ENCODE peak calls at places on chromosomes 2 and 18, in four cellular contexts. Z is neuronal stem cell, U is DND-41, W is transverse colon. G is an unnamed sample. For H3K4me1, the result is how much of the 10 kb centered on the place peaks cover.

GRCh38 chr18:46506974-46507373 is 150.0 kb downstream of the LOXHD1 start:
- DNase-seq in U (no peak), W (no peak), Z (no peak), G (no peak)

GRCh38 chr18:63590966-63591695 is 4.0 kb downstream of the SERPINB13 start:
- DNase-seq in U (no peak), Z (no peak), W (no peak), G (no peak)

GRCh38 chr2:133862400-133862977 is 294.2 kb upstream of the NCKAP5 start:
- DNase-seq in W (no peak), Z (no peak), U (no peak), G (no peak)

GRCh38 chr2:113791697-113792590 is 35.5 kb upstream of the SLC35F5 start:
- DNase-seq in Z (no peak), U (no peak), W (no peak), G (no peak)

GRCh38 chr2:5985551-5986229 is 293.5 kb downstream of the SOX11 start:
- DNase-seq in W (no peak), U (no peak), Z (peak), G (no peak)

GRCh38 chr2:203692039-203692710 is 14.3 kb upstream of the CD28 start:
- DNase-seq in Z (no peak), U (no peak), W (no peak), G (no peak)

GRCh38 chr2:46939596-46940359 is 24.2 kb upstream of the MCFD2 start:
- DNase-seq in W (no peak), U (peak), Z (no peak), G (no peak)

GRCh38 chr2:111250448-111251030 is 129.8 kb downstream of the BCL2L11 start:
- DNase-seq in U (no peak), W (no peak), Z (no peak), G (no peak)

DNA sequence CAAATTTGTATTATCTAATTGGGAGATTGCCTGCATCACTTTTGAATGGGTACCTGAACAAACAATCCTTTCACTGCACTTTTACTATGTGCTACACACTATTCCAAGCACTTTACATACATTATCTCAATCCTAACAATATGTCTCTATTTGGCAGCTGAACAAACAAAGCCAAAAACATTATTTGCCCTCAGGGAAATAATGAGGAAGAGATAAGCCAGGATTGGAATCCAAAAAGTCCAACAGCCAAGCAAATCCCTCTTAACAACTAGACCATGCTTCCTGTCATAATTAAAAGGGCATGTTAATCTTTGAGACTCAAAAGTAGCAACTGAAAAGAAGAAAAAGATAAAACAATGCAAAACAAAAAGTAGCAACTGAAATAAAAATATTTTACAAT is 32.1 kb downstream of the RPRD1A start:
- DNase-seq in U (no peak), Z (no peak), W (no peak), G (no peak)
- H3K27ac ChIP-seq in U (no peak), Z (no peak), W (no peak), G (no peak)

GRCh38 chr2:191618789-191619185 is 59.1 kb upstream of the NABP1 start:
- DNase-seq in Z (no peak), W (no peak), U (no peak), G (no peak)
- H3K4me1 ChIP-seq in Z (under half), W (under half), U (under half), G (half or more)

GRCh38 chr2:949894-950626 is 589 bp upstream of the SNTG2 start:
- DNase-seq in U (peak), W (no peak), Z (no peak), G (no peak)

GRCh38 chr2:946073-947005 is 4.3 kb upstream of the SNTG2 start:
- DNase-seq in U (peak), Z (no peak), W (no peak), G (no peak)

GRCh38 chr2:950627-950992 is at the start of gene SNTG2:
- DNase-seq in W (peak), Z (peak), U (peak), G (peak)

GRCh38 chr2:951224-952006 is 766 bp downstream of the SNTG2 start:
- DNase-seq in Z (no peak), W (no peak), U (peak), G (no peak)

DNA sequence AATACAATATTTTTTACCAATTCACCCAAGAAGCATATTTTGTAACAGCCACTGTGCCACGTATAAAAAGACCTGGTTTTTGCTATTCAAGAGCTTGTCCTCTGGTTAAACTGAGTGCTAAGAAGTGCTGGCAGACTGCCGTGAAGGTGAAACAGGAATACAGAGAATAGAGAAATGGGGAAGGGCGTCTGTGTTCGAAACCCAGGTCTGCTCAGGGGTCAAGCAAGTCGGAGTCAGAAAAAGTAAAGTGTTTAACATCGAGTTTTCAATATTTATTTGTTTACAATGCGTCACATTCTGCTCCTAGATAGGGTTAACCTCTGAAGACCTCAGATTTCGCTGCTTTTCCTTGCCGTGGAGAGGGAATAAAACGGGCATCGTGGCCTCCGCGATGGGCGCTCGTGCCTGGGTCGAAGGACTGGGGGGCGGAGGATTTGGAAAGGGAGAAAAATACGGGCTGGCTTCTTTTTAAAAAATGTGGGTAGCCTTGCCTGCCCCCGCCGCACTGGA is 1.2 kb upstream of the SNTG2 start:
- DNase-seq in W (no peak), Z (no peak), U (no peak), G (no peak)
- H3K27ac ChIP-seq in W (no peak), Z (no peak), U (peak), G (no peak)

GRCh38 chr2:67974564-67975430 is 88.0 kb downstream of the C1D start:
- DNase-seq in Z (no peak), U (no peak), W (peak), G (no peak)

GRCh38 chr2:67982956-67983355 is 79.8 kb downstream of the C1D start:
- DNase-seq in W (no peak), Z (no peak), U (no peak), G (no peak)

GRCh38 chr2:67977464-67977863 is 85.3 kb downstream of the C1D start:
- DNase-seq in W (no peak), Z (no peak), U (no peak), G (no peak)
- H3K4me1 ChIP-seq in W (under half), Z (under half), U (under half), G (under half)

DNA sequence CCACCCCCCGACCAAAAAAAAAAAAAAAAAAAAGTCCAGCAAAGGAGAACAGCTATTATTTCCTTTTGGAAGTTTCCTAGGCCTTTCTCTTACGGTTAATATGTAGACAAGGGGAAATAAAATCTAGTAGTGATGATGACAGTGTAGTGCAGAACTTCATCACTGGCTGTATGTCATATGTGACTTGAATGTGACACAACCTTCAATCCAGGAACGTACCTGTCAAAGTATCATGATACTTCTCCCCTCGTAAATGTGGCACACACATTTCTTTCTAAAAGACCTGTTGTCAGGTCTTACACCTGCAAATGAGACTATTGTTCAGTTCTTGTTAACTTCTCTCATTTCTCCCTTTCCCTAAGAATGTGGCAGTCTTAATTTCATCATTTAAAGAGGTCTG is 173.5 kb downstream of the PRPF40A start:
- DNase-seq in U (no peak), W (no peak), Z (no peak), G (no peak)
- H3K27ac ChIP-seq in U (no peak), W (peak), Z (no peak), G (no peak)

GRCh38 chr2:216111122-216111521 is 2.0 kb downstream of the XRCC5 start:
- DNase-seq in Z (no peak), U (no peak), W (no peak), G (no peak)
- H3K4me1 ChIP-seq in Z (under half), U (half or more), W (under half), G (half or more)

DNA sequence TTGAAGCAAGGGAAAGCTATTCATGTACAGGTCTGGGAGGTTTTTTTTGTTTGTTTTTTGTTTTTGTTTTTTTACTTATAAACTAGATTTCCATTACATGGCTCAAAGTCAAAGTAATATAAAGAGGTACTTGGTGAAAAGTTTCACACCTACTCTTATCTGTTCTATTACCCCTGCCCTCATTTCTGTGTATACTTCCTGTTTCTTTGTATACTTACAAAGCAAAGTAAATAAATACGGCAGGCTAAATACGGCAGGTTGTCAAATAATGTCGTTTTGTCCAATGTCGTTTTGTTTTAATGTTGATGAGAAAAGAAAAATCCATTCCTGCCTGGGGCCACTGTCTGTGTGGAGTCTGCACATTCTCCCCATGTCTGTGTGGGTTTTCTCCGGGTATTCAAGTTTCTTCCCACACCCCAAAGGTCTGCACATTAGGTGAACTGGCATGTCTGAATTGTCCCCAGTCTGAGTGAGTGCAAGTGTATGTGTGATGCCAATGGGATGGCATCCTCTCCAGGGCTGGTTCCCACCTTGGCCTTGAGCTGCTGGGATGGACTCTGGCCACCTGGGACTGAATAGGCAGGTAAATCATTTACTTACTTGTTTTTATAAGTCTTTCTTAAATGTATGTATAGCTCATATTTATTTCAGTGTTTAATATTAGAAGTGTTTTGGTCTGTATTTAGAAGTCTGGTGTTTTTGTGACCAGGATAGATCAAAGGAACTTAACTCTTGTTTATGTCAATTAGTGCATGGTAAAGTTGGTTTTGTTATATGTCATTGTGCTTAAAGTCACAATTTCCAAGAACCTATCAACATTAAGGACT is 13.4 kb downstream of the STAMBP start:
- DNase-seq in Z (no peak), W (peak), U (no peak), G (no peak)
- H3K27ac ChIP-seq in Z (no peak), W (peak), U (no peak), G (no peak)

GRCh38 chr2:101303688-101304087 is 4.8 kb downstream of the RNF149 start:
- DNase-seq in Z (no peak), U (no peak), W (no peak), G (no peak)

GRCh38 chr2:101297383-101297782 is 11.1 kb downstream of the RNF149 start:
- DNase-seq in Z (no peak), W (no peak), U (no peak), G (no peak)

GRCh38 chr2:101299601-101300000 is 8.9 kb downstream of the RNF149 start:
- DNase-seq in W (no peak), Z (no peak), U (no peak), G (no peak)

GRCh38 chr2:101302016-101302415 is 6.5 kb downstream of the RNF149 start:
- DNase-seq in Z (no peak), U (no peak), W (no peak), G (no peak)

DNA sequence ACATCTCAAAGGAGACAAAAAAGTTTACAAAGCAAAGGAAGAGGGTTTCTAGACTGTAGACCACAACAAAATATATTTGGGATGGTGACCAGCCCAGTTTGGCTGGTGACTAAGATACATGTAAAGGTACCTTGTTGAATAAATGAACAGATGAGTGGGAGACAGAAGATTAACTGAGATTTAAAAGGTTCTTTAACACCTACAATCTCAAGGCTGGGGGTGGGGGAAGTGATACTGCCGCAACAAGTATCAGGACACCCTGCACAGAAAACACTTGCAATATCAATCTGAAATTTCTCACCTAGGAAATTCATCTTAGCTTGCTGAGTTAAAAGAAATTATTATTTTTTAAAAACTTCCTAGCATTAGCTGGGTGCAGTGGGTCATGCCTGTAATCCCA is 8.3 kb downstream of the RNF149 start:
- DNase-seq in U (no peak), Z (no peak), W (no peak), G (no peak)
- H3K4me1 ChIP-seq in U (under half), Z (under half), W (under half), G (half or more)

DNA sequence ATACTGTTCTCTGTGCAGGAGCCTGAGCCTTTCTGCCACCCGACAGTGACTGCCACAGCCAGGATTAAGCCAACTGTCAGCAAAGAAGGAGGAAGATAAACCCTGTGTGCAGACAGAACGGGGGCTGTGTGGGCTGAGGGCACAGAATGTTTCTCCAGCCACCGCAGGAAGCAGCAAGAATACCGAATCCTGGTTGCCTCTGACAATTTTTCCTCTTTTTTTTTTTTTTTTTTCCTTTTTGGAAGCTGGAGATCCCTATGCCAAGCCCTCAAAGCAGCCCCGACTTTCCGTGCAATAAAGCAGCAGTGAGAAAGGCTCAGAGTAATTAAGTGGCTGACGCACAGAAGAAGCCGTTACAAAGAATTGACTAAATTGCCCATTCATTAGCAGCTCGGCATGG is 336.4 kb downstream of the SMAD2 start:
- DNase-seq in W (no peak), Z (peak), U (no peak), G (no peak)
- H3K27ac ChIP-seq in W (no peak), Z (peak), U (no peak), G (no peak)

GRCh38 chr18:6719914-6720692 is 9.4 kb upstream of the ARHGAP28 start:
- DNase-seq in Z (no peak), W (no peak), U (no peak), G (no peak)
- H3K4me1 ChIP-seq in Z (under half), W (under half), U (under half), G (under half)

G was measured in CD4-positive, alpha-beta memory T cell.